ENCODE peak calls at places on chromosome 3, in four cellular contexts. N, W, K and X are unnamed samples. For H3K36me3, the result is how much of the 10 kb centered on the place peaks cover.

GRCh38 chr3:171187706-171188290 is 161.3 kb upstream of the SLC2A2 start:
- DNase-seq in N (no peak), K (no peak), W (peak), X (no peak)

GRCh38 chr3:147412491-147412916 is 3.3 kb downstream of the ZIC1 start:
- DNase-seq in K (no peak), W (no peak), N (no peak), X (no peak)

GRCh38 chr3:4476507-4476906 is 9.4 kb upstream of the SUMF1 start:
- DNase-seq in W (no peak), K (no peak), N (no peak), X (no peak)

GRCh38 chr3:101036213-101036618 is 43.0 kb upstream of the ABI3BP start:
- DNase-seq in K (no peak), W (peak), N (no peak), X (peak)

GRCh38 chr3:120114981-120115380 is 20.7 kb upstream of the GSK3B start:
- DNase-seq in N (no peak), W (no peak), K (no peak), X (no peak)

GRCh38 chr3:25420885-25421284 is 7.2 kb upstream of the RARB start:
- DNase-seq in W (no peak), N (no peak), K (no peak), X (no peak)

GRCh38 chr3:122996038-122996580 is 31.5 kb downstream of the SEMA5B start:
- DNase-seq in N (no peak), W (no peak), K (no peak), X (no peak)

GRCh38 chr3:46360904-46361303 is 7.0 kb downstream of the CCR2 start:
- DNase-seq in W (no peak), N (no peak), K (no peak), X (no peak)

GRCh38 chr3:86989611-86990010 is 1.3 kb downstream of the VGLL3 start:
- DNase-seq in N (peak), W (no peak), K (no peak), X (no peak)

GRCh38 chr3:158991146-158991705 is 189.4 kb downstream of the MFSD1 start:
- DNase-seq in W (no peak), N (no peak), K (no peak), X (no peak)

GRCh38 chr3:61637088-61638051 is 76.0 kb downstream of the PTPRG start:
- DNase-seq in N (no peak), W (peak), K (peak), X (no peak)

DNA sequence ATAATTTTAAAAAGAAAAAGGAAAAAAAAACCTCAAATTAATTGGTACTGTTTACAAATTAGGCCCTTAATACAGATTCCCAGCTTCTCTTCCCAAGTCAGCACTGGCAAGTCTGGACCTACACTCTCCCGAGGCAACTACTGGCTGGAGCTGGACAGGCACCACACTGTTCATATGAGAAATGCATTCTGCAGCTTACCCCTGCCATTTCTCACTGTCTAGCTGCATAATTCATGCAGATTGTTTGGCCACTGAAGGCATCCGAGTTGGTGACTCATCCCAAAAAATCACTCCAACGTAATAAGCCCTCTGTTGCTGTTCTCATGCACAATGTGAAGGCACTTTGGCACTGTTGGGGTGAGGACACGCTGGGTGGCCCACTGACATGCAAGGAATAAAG is 45.3 kb downstream of the ROPN1B start:
- DNase-seq in K (no peak), N (peak), W (peak), X (no peak)
- H3K36me3 ChIP-seq in K (under half), N (under half), W (under half), X (under half)

GRCh38 chr3:10667269-10667668 is 148.8 kb upstream of the SLC6A11 start:
- DNase-seq in W (no peak), N (no peak), K (no peak), X (no peak)
- H3K27ac ChIP-seq in W (no peak), N (peak), K (no peak), X (no peak)

GRCh38 chr3:58285334-58285733 is 20.7 kb upstream of the RPP14 start:
- DNase-seq in N (no peak), K (no peak), W (no peak), X (no peak)

GRCh38 chr3:58281069-58281468 is 25.0 kb upstream of the RPP14 start:
- DNase-seq in K (no peak), W (no peak), N (no peak), X (no peak)
- H3K36me3 ChIP-seq in K (under half), W (under half), N (under half), X (under half)

DNA sequence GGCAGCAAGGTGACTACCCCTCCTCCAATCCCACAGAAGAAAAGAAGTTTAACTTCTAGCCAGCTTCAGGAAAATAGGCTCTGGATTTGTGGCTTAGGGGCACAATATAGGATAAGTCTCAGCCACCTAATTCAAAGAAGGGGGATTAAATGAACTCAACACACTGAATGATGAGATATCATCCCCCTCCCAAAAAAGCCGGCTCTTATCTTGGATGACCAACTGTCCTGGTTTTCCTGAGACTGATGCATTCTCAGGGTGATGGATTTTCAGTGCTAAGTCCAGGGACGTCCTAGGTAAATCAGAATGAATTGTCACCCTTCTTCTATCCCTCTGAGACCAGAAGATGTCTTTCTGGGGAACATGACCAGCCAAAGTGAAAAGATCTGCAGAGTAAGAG is 487.0 kb upstream of the PROK2 start:
- DNase-seq in N (no peak), W (no peak), K (no peak), X (no peak)
- H3K27ac ChIP-seq in N (peak), W (no peak), K (peak), X (no peak)